ENCODE peak calls at places on chromosomes 16 and 17, in four cellular contexts. C, R, Y and L are unnamed samples.

GRCh38 chr17:77450742-77451270 is 310.0 kb downstream of the SEC14L1 start:
- DNase-seq in Y (no peak), R (no peak), C (no peak), L (no peak)

GRCh38 chr16:65000654-65001053 is 121.2 kb downstream of the CDH11 start:
- DNase-seq in Y (no peak), R (no peak), C (no peak), L (no peak)

GRCh38 chr16:5252800-5253199 is 155.2 kb upstream of the EEF2KMT start:
- DNase-seq in Y (no peak), C (no peak), R (no peak), L (no peak)

GRCh38 chr17:55089955-55090573 is 121.5 kb downstream of the STXBP4 start:
- DNase-seq in R (peak), Y (peak), C (no peak), L (no peak)

GRCh38 chr16:15552507-15552906 is 90.4 kb downstream of the MARF1 start:
- DNase-seq in R (no peak), Y (no peak), C (no peak), L (no peak)

GRCh38 chr17:41415833-41416335 is 8.5 kb downstream of the KRT37 start:
- DNase-seq in R (no peak), Y (peak), C (no peak), L (peak)

GRCh38 chr16:3467920-3468319 is 24.4 kb downstream of the NAA60 start:
- DNase-seq in R (no peak), Y (peak), C (no peak), L (peak)

GRCh38 chr16:58198022-58198683 is at the start of gene CSNK2A2:
- DNase-seq in Y (peak), R (peak), C (peak), L (peak)

GRCh38 chr16:54493076-54493475 is 206.5 kb upstream of the IRX3 start:
- DNase-seq in C (no peak), R (no peak), Y (peak), L (peak)

GRCh38 chr16:47984669-47985068 is 171.1 kb downstream of the ABCC12 start:
- DNase-seq in R (no peak), Y (no peak), C (no peak), L (no peak)

GRCh38 chr17:58491510-58492045 is 3.4 kb upstream of the HSF5 start:
- DNase-seq in Y (no peak), R (no peak), C (no peak), L (no peak)

GRCh38 chr16:54094641-54095040 is 191.9 kb downstream of the IRX3 start:
- DNase-seq in C (no peak), R (no peak), Y (no peak), L (no peak)

GRCh38 chr17:1820518-1821252 is 9.0 kb downstream of the SMYD4 start:
- DNase-seq in Y (no peak), C (no peak), R (no peak), L (no peak)

GRCh38 chr16:70750893-70751467 is 50.0 kb downstream of the VAC14 start:
- DNase-seq in C (peak), Y (peak), R (peak), L (peak)

GRCh38 chr16:35195173-35195863 is 1735.9 kb downstream of the TP53TG3F start:
- DNase-seq in C (peak), Y (no peak), R (no peak), L (no peak)

GRCh38 chr17:77907497-77908120 is 50.9 kb upstream of the TNRC6C start:
- DNase-seq in C (peak), R (no peak), Y (no peak), L (no peak)

GRCh38 chr16:71526111-71526998 is at the start of gene CHST4:
- DNase-seq in C (no peak), R (peak), Y (peak), L (peak)

GRCh38 chr16:7509919-7510705 is 177.5 kb downstream of the RBFOX1 start:
- DNase-seq in Y (no peak), C (no peak), R (no peak), L (no peak)

GRCh38 chr16:68311316-68311620 is 449 bp downstream of the PRMT7 start:
- DNase-seq in R (no peak), C (no peak), Y (no peak), L (no peak)

GRCh38 chr17:61423967-61424649 is 24.5 kb downstream of the TBX2 start:
- DNase-seq in Y (no peak), R (no peak), C (no peak), L (no peak)

GRCh38 chr17:31535581-31535981 is 144.1 kb downstream of the RAB11FIP4 start:
- DNase-seq in C (peak), Y (no peak), R (no peak), L (no peak)

GRCh38 chr16:21116148-21116693 is 34.4 kb downstream of the DNAH3 start:
- DNase-seq in R (no peak), C (no peak), Y (peak), L (peak)

GRCh38 chr17:75511610-75512575 is 3.4 kb downstream of the CASKIN2 start:
- DNase-seq in C (peak), Y (no peak), R (no peak), L (no peak)

GRCh38 chr17:75512946-75513666 is 2.2 kb downstream of the CASKIN2 start:
- DNase-seq in C (no peak), Y (no peak), R (no peak), L (peak)

GRCh38 chr17:75515229-75515522 is 161 bp downstream of the CASKIN2 start:
- DNase-seq in Y (no peak), C (no peak), R (no peak), L (no peak)

GRCh38 chr17:75514299-75515228 is 773 bp downstream of the CASKIN2 start:
- DNase-seq in R (no peak), C (peak), Y (no peak), L (peak)

DNA sequence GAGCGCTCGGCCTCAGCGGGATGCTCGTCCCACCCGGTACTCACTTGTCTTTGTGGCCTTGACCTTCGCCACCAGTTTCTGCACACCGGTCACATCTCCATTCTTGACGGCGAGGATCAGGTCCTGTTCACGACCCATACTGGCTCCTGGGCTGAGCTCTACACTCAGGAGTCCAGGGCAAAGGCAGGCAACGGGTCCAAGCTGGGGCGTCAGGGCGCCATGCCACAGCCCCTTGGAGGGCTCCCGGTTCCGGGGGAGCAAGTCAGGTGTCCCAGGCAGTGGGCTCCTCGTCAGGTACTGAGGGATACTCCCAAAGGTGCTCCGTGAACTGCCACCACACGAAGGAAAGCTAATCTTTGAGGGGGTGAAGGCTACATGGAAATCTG is 1.7 kb downstream of the CASKIN2 start:
- DNase-seq in R (no peak), Y (no peak), C (peak), L (no peak)
- H3K4me3 ChIP-seq in R (no peak), Y (peak), C (peak), L (peak)

GRCh38 chr17:47733047-47733413 is at the start of gene TBX21:
- DNase-seq in Y (no peak), R (peak), C (peak), L (peak)
- TF ChIP-seq CTCF in Y (no peak), R (peak), C (no peak), L (peak)

DNA sequence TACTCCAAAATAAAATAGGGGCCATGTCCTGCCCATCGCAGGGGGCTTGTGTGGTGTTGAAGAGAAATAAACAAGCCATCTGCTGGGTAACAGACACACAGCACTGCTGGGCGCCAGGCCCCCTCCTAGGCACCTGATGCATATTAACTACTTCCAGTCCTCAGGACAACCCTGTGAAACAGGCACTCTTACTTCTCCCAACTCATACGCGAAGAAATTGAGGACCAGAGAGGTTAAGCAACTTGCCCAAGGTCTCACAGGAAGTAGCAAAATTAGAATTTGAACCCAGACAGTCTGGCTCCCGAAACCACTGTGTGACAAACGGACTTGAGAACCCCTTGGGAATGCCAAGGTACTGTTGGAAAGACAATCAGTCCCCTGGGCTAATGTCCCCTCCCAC is 2.8 kb downstream of the STX1B start:
- DNase-seq in C (no peak), Y (no peak), R (no peak), L (no peak)
- H3K4me3 ChIP-seq in C (no peak), Y (no peak), R (no peak), L (no peak)

GRCh38 chr17:43175213-43176118 is 4.5 kb downstream of the NBR1 start:
- DNase-seq in R (no peak), Y (peak), C (no peak), L (peak)

GRCh38 chr17:43169561-43170139 is 1.4 kb upstream of the NBR1 start:
- DNase-seq in C (peak), Y (peak), R (peak), L (peak)

GRCh38 chr17:43171761-43172487 is 910 bp downstream of the NBR1 start:
- DNase-seq in Y (peak), R (peak), C (no peak), L (peak)

GRCh38 chr17:43170140-43170765 is 761 bp upstream of the NBR1 start:
- DNase-seq in Y (peak), C (peak), R (peak), L (peak)

GRCh38 chr17:43170766-43171681 is at the start of gene NBR1:
- DNase-seq in Y (peak), C (peak), R (peak), L (peak)
- TF ChIP-seq CTCF in Y (peak), C (no peak), R (no peak), L (peak)

GRCh38 chr17:30133197-30133596 is 16.6 kb downstream of the NSRP1 start:
- DNase-seq in C (no peak), Y (no peak), R (no peak), L (no peak)
- H3K4me3 ChIP-seq in C (no peak), Y (no peak), R (no peak), L (no peak)

GRCh38 chr17:49191917-49192741 is 18.2 kb downstream of the GNGT2 start:
- DNase-seq in C (peak), R (peak), Y (peak), L (peak)
- TF ChIP-seq CTCF in C (peak), R (peak), Y (peak), L (peak)

DNA sequence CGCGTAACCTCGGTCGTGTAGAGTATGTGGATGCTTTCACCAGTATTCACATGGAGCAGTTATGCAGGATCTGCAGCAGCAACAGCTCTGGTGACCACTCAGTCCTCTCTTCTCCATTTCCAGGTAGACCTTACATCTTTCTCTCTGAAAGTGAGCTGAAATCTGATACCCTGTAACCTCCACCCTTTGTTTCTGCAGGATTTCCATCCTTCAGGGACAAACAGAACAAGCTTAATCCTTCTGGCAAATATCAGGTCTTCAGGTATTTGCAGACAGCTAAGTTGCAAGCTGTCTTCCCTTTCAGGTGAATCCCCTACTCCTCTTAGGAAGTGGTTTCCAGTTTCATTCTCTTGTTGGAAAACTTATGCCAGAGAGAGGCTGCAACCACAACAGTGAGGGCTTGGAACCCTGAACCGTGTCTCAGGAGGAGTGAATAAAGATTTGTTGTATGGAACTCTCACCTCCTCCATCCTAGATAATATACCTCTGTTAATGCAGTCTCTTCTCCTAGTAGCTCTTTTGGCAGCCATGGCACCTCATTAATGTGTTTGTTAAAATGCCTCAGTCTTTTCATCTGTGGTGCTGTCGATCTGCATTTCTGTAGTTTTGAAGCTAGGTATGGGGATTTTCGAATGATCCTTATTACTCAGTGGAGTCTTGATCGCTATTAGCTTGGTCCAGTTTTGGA is 172.5 kb downstream of the PRKCA start:
- DNase-seq in C (no peak), Y (no peak), R (no peak), L (no peak)
- H3K4me3 ChIP-seq in C (no peak), Y (no peak), R (no peak), L (no peak)

DNA sequence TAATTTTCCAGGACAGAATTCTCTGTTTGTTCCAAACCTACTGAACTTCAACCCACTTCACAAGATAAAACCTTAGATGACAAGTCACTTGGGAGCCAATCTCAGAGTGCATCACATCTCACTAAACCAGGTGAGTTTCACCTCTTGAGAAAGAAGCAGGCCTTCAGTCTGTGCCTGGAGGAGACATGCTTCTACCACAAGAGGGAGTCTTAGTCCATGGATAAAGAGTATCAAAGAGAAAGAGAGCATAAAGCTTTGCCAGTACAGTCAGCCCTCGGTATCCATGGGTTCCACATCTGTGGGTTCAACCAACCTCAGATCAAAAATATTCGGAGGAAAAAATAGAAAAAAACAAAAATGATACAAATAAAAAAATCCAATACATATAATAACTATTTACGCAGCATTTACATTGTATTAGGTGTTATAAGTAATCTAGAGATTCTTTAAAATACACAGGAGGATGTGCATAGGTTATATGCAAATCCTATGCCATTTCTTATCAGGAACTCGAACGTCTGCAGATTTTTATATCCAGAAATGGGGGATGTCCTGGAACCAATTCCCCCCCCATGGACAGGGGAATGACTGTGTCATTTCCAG is 37.7 kb downstream of the DUSP14 start:
- DNase-seq in R (peak), C (no peak), Y (peak), L (peak)
- TF ChIP-seq CTCF in R (peak), C (peak), Y (peak), L (peak)